ENCODE peak calls at places on chromosome 10, in ten cellular contexts. I, A, D, F, M, L, N, U, R and T are unnamed samples.

GRCh38 chr10:112332022-112332421 is 41.9 kb upstream of the ACSL5 start:
- DNase-seq in N (no peak), M (no peak), F (no peak), D (no peak), U (no peak), L (no peak), A (no peak), R (no peak), I (no peak), T (no peak)

GRCh38 chr10:68172324-68172723 is 59.6 kb downstream of the ATOH7 start:
- DNase-seq in I (no peak), M (no peak), N (no peak), A (no peak), R (no peak), L (no peak), U (no peak), D (no peak), F (no peak), T (no peak)

GRCh38 chr10:51377932-51378206 is 303.6 kb downstream of the PRKG1 start:
- DNase-seq in U (no peak), D (no peak), F (no peak), M (peak), R (no peak), I (no peak), L (peak), A (peak), N (no peak), T (no peak)

GRCh38 chr10:113381906-113382562 is 170.8 kb upstream of the HABP2 start:
- DNase-seq in F (peak), R (no peak), A (peak), N (no peak), D (no peak), U (no peak), I (peak), M (peak), L (peak), T (peak)

GRCh38 chr10:119450606-119451304 is 91.8 kb downstream of the RGS10 start:
- DNase-seq in L (no peak), R (no peak), N (no peak), A (peak), I (no peak), F (no peak), U (no peak), M (peak), D (no peak), T (no peak)

GRCh38 chr10:102312683-102313082 is 67.4 kb downstream of the GBF1 start:
- DNase-seq in R (no peak), U (no peak), I (no peak), N (no peak), M (peak), A (peak), L (peak), F (no peak), D (no peak), T (no peak)

GRCh38 chr10:48502791-48503190 is 102.1 kb downstream of the ARHGAP22 start:
- DNase-seq in A (no peak), I (no peak), R (no peak), N (no peak), D (no peak), M (no peak), L (no peak), F (no peak), U (no peak), T (no peak)

GRCh38 chr10:113493195-113493594 is 59.7 kb upstream of the HABP2 start:
- DNase-seq in F (no peak), M (peak), I (no peak), L (peak), R (peak), U (no peak), A (peak), N (peak), D (no peak), T (no peak)

GRCh38 chr10:110746254-110746826 is 102.2 kb downstream of the RBM20 start:
- DNase-seq in A (peak), I (peak), F (peak), L (peak), D (peak), M (peak), N (peak), R (peak), U (no peak), T (peak)

GRCh38 chr10:61992059-61992460 is 90.6 kb downstream of the ARID5B start:
- DNase-seq in F (no peak), A (peak), D (no peak), I (peak), R (no peak), L (no peak), M (no peak), U (no peak), N (no peak), T (no peak)

DNA sequence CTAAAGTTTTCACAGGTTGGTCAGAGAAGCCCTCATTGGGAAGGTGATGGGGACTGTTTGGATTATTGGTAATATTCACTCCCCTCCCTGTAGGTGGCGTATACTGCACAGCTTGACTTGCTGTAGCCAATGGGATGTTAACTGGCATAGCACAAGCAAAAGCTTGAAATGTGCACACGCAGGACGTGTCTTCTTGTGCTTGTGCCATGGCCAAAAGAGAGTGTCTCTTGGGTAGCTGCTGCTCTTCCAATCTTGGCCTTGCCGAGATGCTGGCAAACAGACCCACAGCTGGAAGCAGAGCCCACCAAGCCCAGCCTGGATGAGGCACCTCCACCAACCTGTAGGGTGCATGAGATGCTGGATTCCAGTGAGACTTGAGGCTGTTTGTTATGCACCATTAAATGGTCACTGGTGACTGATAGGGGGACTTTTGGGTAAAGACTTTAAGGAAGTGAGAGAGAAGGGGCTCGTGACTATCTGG is 266.0 kb downstream of the GRID1 start:
- DNase-seq in N (no peak), U (no peak), F (peak), M (peak), A (peak), L (no peak), I (peak), D (no peak), R (no peak), T (peak)
- TF ChIP-seq CTCF in N (peak), U (peak), F (peak), M (peak), A (peak), L (peak), I (peak), D (peak), R (no peak), T (peak)

GRCh38 chr10:89283988-89284475 is 17.8 kb upstream of the IFIT2 start:
- DNase-seq in D (peak), R (peak), F (no peak), A (peak), M (peak), I (peak), U (no peak), N (peak), L (peak), T (peak)

GRCh38 chr10:89279449-89279869 is 22.4 kb upstream of the IFIT2 start:
- DNase-seq in A (no peak), L (no peak), I (peak), F (no peak), N (no peak), U (no peak), D (no peak), M (peak), R (no peak), T (no peak)

GRCh38 chr10:89281606-89282395 is 20.0 kb upstream of the IFIT2 start:
- DNase-seq in M (peak), U (no peak), A (no peak), D (no peak), L (no peak), F (no peak), N (no peak), R (no peak), I (no peak), T (no peak)

GRCh38 chr10:89280501-89280900 is 21.3 kb upstream of the IFIT2 start:
- DNase-seq in M (no peak), R (no peak), A (no peak), F (no peak), U (no peak), I (no peak), N (no peak), L (peak), D (no peak), T (no peak)

DNA sequence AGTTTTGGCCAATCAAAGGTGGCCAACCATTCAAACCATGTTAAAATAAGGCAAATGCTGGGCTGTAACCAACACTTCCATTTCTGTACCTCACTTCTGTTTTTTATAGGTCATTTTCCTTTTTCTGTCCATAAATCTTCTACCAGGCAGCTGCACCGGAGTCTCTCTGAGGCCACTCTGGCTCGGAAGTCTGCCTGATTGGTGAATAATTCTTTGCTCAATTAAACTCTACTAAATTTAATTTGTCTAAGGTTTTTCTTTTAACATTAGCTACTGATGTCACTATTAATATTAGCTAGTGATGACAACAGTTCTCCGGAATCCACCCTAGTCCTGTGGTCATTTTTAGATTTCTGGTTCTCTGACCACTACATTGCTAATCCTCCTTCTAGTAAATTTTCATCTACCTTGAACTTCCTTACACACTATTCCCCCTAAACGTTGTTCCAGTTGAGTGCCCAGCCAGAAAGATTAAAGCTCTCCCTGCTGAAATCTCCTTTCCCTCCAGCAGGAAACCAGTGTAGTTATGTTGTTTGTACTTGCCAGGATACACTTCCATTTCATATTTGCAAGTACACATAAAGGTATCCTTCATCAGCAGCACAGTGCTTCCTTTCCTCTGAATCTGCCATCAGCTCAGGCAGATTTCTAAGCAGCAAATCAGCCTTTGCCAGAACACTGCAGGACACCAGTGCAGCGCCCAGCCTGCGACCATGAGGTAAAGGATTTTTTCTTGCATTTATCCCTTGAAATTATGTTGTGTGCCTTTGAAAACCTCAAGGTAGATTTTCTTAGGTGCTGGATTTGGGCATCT is 18.5 kb upstream of the IFIT2 start:
- DNase-seq in R (no peak), F (no peak), M (peak), L (peak), A (peak), I (peak), U (no peak), D (peak), N (no peak), T (no peak)
- TF ChIP-seq CTCF in R (peak), F (no peak), M (no peak), L (peak), A (no peak), I (no peak), U (no peak), D (no peak), N (no peak), T (no peak)

DNA sequence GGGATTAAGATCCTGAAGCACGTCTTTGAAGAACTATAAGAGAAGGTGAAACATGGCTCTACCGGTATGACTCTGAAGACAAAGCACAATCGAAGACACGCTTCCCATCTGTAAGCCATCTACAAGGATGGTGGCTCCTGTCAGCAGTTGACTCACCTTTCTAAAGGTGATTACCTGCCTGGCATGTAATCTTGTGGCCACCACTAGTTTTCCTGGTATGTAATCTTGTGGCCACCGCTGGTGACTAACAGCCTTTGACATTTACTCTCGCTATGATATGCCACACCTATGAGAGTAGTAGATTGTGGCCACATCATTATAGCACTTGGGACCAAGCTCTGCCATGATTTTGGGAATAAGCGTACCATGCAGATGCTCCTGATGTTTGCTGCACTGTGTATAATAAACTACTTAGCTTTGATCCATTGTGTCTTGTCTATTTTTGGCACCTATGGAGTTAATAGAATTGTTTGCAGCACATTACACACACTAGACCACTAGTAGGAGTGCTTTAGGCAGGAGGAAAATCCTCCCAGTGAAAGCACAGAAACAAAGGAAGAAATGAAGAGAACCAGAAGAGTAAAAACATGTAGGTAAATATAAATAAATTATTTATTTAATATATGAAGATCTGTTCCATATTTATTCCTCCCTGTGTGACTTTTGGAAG is 59.8 kb downstream of the VAX1 start:
- DNase-seq in L (no peak), U (no peak), I (no peak), R (no peak), F (no peak), M (peak), N (no peak), A (no peak), D (no peak), T (no peak)
- TF ChIP-seq CTCF in L (no peak), U (no peak), I (no peak), R (no peak), F (no peak), M (peak), N (no peak), A (no peak), D (no peak), T (no peak)

GRCh38 chr10:123574299-123574698 is 91.9 kb upstream of the GPR26 start:
- DNase-seq in I (no peak), M (peak), L (no peak), F (no peak), D (no peak), R (no peak), A (no peak), N (no peak), U (no peak), T (no peak)

GRCh38 chr10:123571978-123572377 is 94.2 kb upstream of the GPR26 start:
- DNase-seq in M (no peak), I (no peak), D (no peak), L (no peak), R (no peak), F (no peak), A (no peak), U (no peak), N (no peak), T (no peak)

GRCh38 chr10:123570898-123571515 is 95.1 kb upstream of the GPR26 start:
- DNase-seq in I (no peak), L (no peak), M (no peak), N (no peak), F (no peak), D (no peak), A (no peak), R (no peak), U (no peak), T (no peak)

GRCh38 chr10:123576706-123577105 is 89.4 kb upstream of the GPR26 start:
- DNase-seq in U (no peak), N (no peak), A (no peak), D (no peak), L (no peak), F (no peak), M (no peak), I (no peak), R (no peak), T (no peak)

DNA sequence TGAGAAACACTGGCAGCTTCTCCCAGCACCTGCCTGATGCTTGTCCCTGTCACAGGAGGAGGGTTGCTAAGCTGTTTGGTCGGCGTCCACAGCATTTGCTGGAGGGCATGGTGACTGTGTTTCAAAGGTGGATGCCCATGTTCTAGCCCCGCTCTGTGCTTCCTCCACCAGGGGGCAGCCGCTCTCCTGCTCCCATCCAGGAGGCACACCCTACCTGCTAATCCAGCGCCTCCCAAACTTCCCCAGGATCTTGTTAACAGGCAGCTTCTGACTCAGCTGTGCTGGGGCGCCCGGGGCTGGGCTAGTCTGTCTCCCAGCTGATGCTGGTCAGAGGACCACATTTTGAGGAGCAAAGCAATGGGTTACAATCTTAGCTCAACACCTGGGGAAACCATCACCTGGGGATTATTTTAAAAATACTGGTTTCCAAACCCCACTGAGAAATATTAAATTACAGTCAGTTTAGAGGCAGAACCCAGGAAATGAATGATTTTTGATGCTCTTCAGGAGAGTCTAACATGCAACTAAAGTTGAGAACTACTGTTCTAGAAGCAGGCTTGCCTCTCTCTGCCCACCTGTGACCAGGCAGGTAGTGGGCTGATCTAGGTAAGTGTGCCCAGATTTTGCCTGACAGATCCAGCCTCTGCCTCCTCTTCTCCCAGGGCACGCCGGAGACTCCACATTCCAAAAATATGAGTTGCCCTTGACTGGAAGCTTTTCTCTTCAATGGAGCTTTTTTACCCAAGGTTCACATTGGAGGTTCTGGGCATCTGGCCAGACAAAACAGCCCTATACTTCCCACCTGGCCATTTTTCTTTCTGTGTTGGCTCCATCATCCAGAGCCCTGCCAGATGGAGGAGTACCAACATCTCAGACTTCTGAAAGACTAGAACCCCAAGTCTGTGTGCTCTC is 92.7 kb upstream of the GPR26 start:
- DNase-seq in M (peak), N (no peak), U (no peak), A (no peak), F (peak), D (peak), L (peak), I (peak), R (no peak), T (peak)
- TF ChIP-seq CTCF in M (peak), N (peak), U (peak), A (no peak), F (peak), D (peak), L (peak), I (peak), R (no peak), T (peak)